ENCODE peak calls at places on chromosome 10, in eight cellular contexts. H, S, A, C, R, K, Y and P are unnamed samples.

GRCh38 chr10:110042891-110043290 is 35.1 kb downstream of the ADD3 start:
- DNase-seq in H (no peak), S (no peak), A (no peak), C (peak), R (no peak), K (no peak), Y (no peak), P (no peak)

GRCh38 chr10:118568327-118568848 is 27.1 kb downstream of the PRLHR start:
- DNase-seq in H (no peak), S (peak), A (peak), C (peak), R (peak), K (peak), Y (peak), P (no peak)

GRCh38 chr10:119303886-119304285 is 96.5 kb downstream of the GRK5 start:
- DNase-seq in H (no peak), S (no peak), A (no peak), C (no peak), R (no peak), K (no peak), Y (no peak), P (no peak)

GRCh38 chr10:5948999-5949759 is 28.2 kb downstream of the IL15RA start:
- DNase-seq in H (no peak), S (peak), A (no peak), C (peak), R (peak), K (no peak), Y (peak), P (peak)

GRCh38 chr10:86798636-86799035 is 42.2 kb downstream of the BMPR1A start:
- DNase-seq in H (no peak), S (peak), A (no peak), C (no peak), R (no peak), K (no peak), Y (no peak), P (no peak)

GRCh38 chr10:110200518-110200917 is 6.9 kb upstream of the MXI1 start:
- DNase-seq in H (no peak), S (no peak), A (no peak), C (no peak), R (peak), K (no peak), Y (no peak), P (no peak)

GRCh38 chr10:88508054-88508453 is 75.1 kb downstream of the RNLS start:
- DNase-seq in H (no peak), S (no peak), A (no peak), C (no peak), R (no peak), K (no peak), Y (no peak), P (no peak)

GRCh38 chr10:73495226-73495883 is 469 bp downstream of the PPP3CB start:
- DNase-seq in H (peak), S (peak), A (peak), C (peak), R (peak), K (peak), Y (peak), P (peak)

GRCh38 chr10:97842658-97843295 is 6.9 kb upstream of the GOLGA7B start:
- DNase-seq in H (no peak), S (no peak), A (no peak), C (no peak), R (no peak), K (no peak), Y (no peak), P (no peak)

GRCh38 chr10:61376908-61377368 is 76.2 kb downstream of the TMEM26 start:
- DNase-seq in H (no peak), S (no peak), A (no peak), C (no peak), R (no peak), K (no peak), Y (no peak), P (no peak)

GRCh38 chr10:73810735-73811465 is 498 bp downstream of the NDST2 start:
- DNase-seq in H (peak), S (peak), A (peak), C (peak), R (peak), K (no peak), Y (no peak), P (no peak)

GRCh38 chr10:84499846-84500245 is 171.5 kb downstream of the CCSER2 start:
- DNase-seq in H (no peak), S (no peak), A (peak), C (peak), R (no peak), K (no peak), Y (no peak), P (no peak)

GRCh38 chr10:127424594-127425264 is 124.4 kb upstream of the NPS start:
- DNase-seq in H (no peak), S (no peak), A (no peak), C (no peak), R (no peak), K (no peak), Y (no peak), P (no peak)

GRCh38 chr10:70296406-70296899 is 12.6 kb upstream of the NPFFR1 start:
- DNase-seq in H (no peak), S (no peak), A (no peak), C (no peak), R (no peak), K (no peak), Y (peak), P (no peak)

GRCh38 chr10:79348640-79348988 is 1.3 kb downstream of the PPIF start:
- DNase-seq in H (no peak), S (peak), A (no peak), C (no peak), R (no peak), K (no peak), Y (no peak), P (no peak)

GRCh38 chr10:6280291-6280690 is 77.6 kb downstream of the PFKFB3 start:
- DNase-seq in H (no peak), S (no peak), A (no peak), C (no peak), R (peak), K (no peak), Y (no peak), P (no peak)

GRCh38 chr10:6128591-6129383 is 40.0 kb downstream of the RBM17 start:
- DNase-seq in H (no peak), S (no peak), A (no peak), C (no peak), R (no peak), K (peak), Y (no peak), P (no peak)

GRCh38 chr10:74705361-74705980 is 120.9 kb upstream of the KAT6B start:
- DNase-seq in H (no peak), S (no peak), A (no peak), C (no peak), R (no peak), K (no peak), Y (peak), P (no peak)

GRCh38 chr10:133474027-133474426 is 20.3 kb downstream of the SCART1 start:
- DNase-seq in H (no peak), S (peak), A (no peak), C (no peak), R (peak), K (no peak), Y (no peak), P (no peak)

GRCh38 chr10:627032-627992 is 62.2 kb downstream of the DIP2C start:
- DNase-seq in H (no peak), S (no peak), A (no peak), C (no peak), R (no peak), K (no peak), Y (no peak), P (no peak)

GRCh38 chr10:110698782-110699201 is 54.7 kb downstream of the RBM20 start:
- DNase-seq in H (no peak), S (no peak), A (no peak), C (no peak), R (no peak), K (no peak), Y (peak), P (no peak)

GRCh38 chr10:78301891-78302738 is 268.5 kb downstream of the RPS24 start:
- DNase-seq in H (no peak), S (no peak), A (no peak), C (peak), R (no peak), K (peak), Y (no peak), P (no peak)

GRCh38 chr10:124526621-124527267 is 65.1 kb downstream of the LHPP start:
- DNase-seq in H (no peak), S (no peak), A (no peak), C (no peak), R (no peak), K (no peak), Y (no peak), P (no peak)

GRCh38 chr10:100024741-100025140 is 15.0 kb upstream of the DNMBP start:
- DNase-seq in H (no peak), S (no peak), A (no peak), C (no peak), R (no peak), K (no peak), Y (no peak), P (no peak)

GRCh38 chr10:63115732-63116383 is 17.3 kb upstream of the NRBF2 start:
- DNase-seq in H (no peak), S (no peak), A (no peak), C (no peak), R (no peak), K (no peak), Y (peak), P (no peak)